ENCODE peak calls at places on chromosome 19, in ten cellular contexts. T is adipocyte; C is NCI-H1048; M is small intestine; D is fibroblast of villous mesenchyme; I is lower lobe of right lung; Q is GM03348; R is stimulated activated CD4-positive, alpha-beta T cell treated with anti-CD3 and anti-CD28 coated beads, Interleukin-4, amount 100 ng/mL, for 48 hours; K is left kidney; A is activated T-helper 9 cell treated with anti-CD3 and anti-CD28 coated beads, Interleukin-2, amount 50 U/mL, for 16 hours. S is an unnamed sample.

GRCh38 chr19:14400913-14401312 is 18.2 kb downstream of the DDX39A start:
- DNase-seq in T (no peak), C (no peak), M (no peak), D (no peak), I (no peak), Q (no peak), R (no peak), K (peak), A (no peak), S (no peak)

GRCh38 chr19:1252221-1252817 is 3.9 kb downstream of the MIDN start:
- DNase-seq in T (peak), C (no peak), M (peak), D (peak), I (peak), Q (peak), R (no peak), K (peak), A (no peak), S (peak)

GRCh38 chr19:5793188-5793587 is 2.2 kb upstream of the DUS3L start:
- DNase-seq in T (no peak), C (no peak), M (no peak), D (no peak), I (no peak), Q (no peak), R (no peak), K (no peak), A (no peak), S (no peak)

GRCh38 chr19:4831351-4832340 is at the start of gene TICAM1:
- DNase-seq in T (peak), C (no peak), M (peak), D (peak), I (peak), Q (peak), R (peak), K (peak), A (peak), S (peak)

GRCh38 chr19:17468302-17469091 is 1.8 kb upstream of the SLC27A1 start:
- DNase-seq in T (no peak), C (no peak), M (no peak), D (no peak), I (peak), Q (peak), R (no peak), K (no peak), A (no peak), S (no peak)

GRCh38 chr19:50658438-50659317 is 9.4 kb downstream of the C19orf81 start:
- DNase-seq in T (peak), C (peak), M (no peak), D (peak), I (peak), Q (peak), R (peak), K (peak), A (no peak), S (no peak)

GRCh38 chr19:8449830-8450229 is 5.1 kb downstream of the HNRNPM start:
- DNase-seq in T (no peak), C (no peak), M (no peak), D (no peak), I (no peak), Q (no peak), R (no peak), K (no peak), A (no peak), S (no peak)

GRCh38 chr19:51258165-51258564 is 7.3 kb downstream of the SIGLECL1 start:
- DNase-seq in T (no peak), C (no peak), M (no peak), D (no peak), I (no peak), Q (no peak), R (no peak), K (no peak), A (no peak), S (no peak)

GRCh38 chr19:11560404-11560988 is 1.5 kb upstream of the ELOF1 start:
- DNase-seq in T (peak), C (no peak), M (peak), D (peak), I (no peak), Q (peak), R (no peak), K (peak), A (peak), S (peak)